ENCODE peak calls at places on chromosomes 1 and 21, in six cellular contexts. E is cardiac muscle cell, V is sigmoid colon, L is dorsolateral prefrontal cortex, K is A549, J is lung. D is an unnamed sample.

GRCh38 chr1:56547977-56548376 is 31.4 kb downstream of the PLPP3 start:
- DNase-seq in E (no peak), V (no peak), L (no peak), K (no peak), J (no peak), D (no peak)

GRCh38 chr1:244815600-244816099 is 19.8 kb upstream of the COX20 start:
- DNase-seq in E (no peak), V (no peak), L (no peak), K (no peak), J (no peak), D (no peak)

GRCh38 chr1:8009043-8010002 is 16.8 kb downstream of the ERRFI1 start:
- DNase-seq in E (no peak), V (no peak), L (no peak), K (no peak), J (no peak), D (no peak)

GRCh38 chr1:115437146-115437639 is 99.1 kb upstream of the NGF start:
- DNase-seq in E (no peak), V (no peak), L (no peak), K (no peak), J (no peak), D (no peak)

GRCh38 chr1:183472488-183473285 is at the start of gene SMG7:
- DNase-seq in E (peak; percentile 12), V (no peak), L (peak; percentile 61), K (no peak), J (peak; percentile 51), D (peak; percentile 64)

GRCh38 chr1:158019177-158019868 is 25.9 kb downstream of the KIRREL1 start:
- DNase-seq in E (peak; percentile 94), V (peak; percentile 86), L (no peak), K (peak; percentile 87), J (peak; percentile 67), D (no peak)

GRCh38 chr1:30058966-30059365 is 664.4 kb downstream of the MATN1 start:
- DNase-seq in E (peak; percentile 50), V (no peak), L (no peak), K (peak; percentile 69), J (no peak), D (no peak)

GRCh38 chr21:21096956-21097355 is 98.7 kb downstream of the NCAM2 start:
- DNase-seq in E (no peak), V (no peak), L (no peak), K (no peak), J (no peak), D (no peak)

GRCh38 chr1:65002508-65003315 is 36.4 kb upstream of the JAK1 start:
- DNase-seq in E (peak; percentile 96), V (peak; percentile 98), L (peak; percentile 89), K (peak; percentile 62), J (peak; percentile 87), D (peak; percentile 57)

GRCh38 chr1:223702735-223703667 is 9.3 kb upstream of the CAPN2 start:
- DNase-seq in E (no peak), V (no peak), L (no peak), K (peak; percentile 77), J (no peak), D (no peak)

GRCh38 chr1:205477759-205478247 is 22.0 kb upstream of the BLACAT1 start:
- DNase-seq in E (peak; percentile 64), V (no peak), L (no peak), K (peak; percentile 84), J (peak; percentile 89), D (no peak)

GRCh38 chr1:238281418-238281817 is 390.7 kb upstream of the ZP4 start:
- DNase-seq in E (no peak), V (no peak), L (no peak), K (no peak), J (no peak), D (no peak)

GRCh38 chr1:39988618-39989343 is 33.8 kb downstream of the MFSD2A start:
- DNase-seq in E (no peak), V (no peak), L (no peak), K (no peak), J (no peak), D (no peak)

GRCh38 chr1:39485046-39485803 is 6.2 kb upstream of the BMP8A start:
- DNase-seq in E (peak; percentile 19), V (no peak), L (no peak), K (no peak), J (no peak), D (no peak)

GRCh38 chr21:44790401-44790800 is 11.2 kb downstream of the UBE2G2 start:
- DNase-seq in E (no peak), V (no peak), L (no peak), K (no peak), J (no peak), D (no peak)

GRCh38 chr1:228045871-228046270 is 36.6 kb upstream of the ARF1 start:
- DNase-seq in E (no peak), V (peak; percentile 48), L (no peak), K (no peak), J (no peak), D (no peak)

GRCh38 chr21:45478115-45478801 is 64.0 kb downstream of the SLC19A1 start:
- DNase-seq in E (peak; percentile 76), V (peak; percentile 87), L (peak; percentile 76), K (peak; percentile 46), J (peak; percentile 54), D (peak; percentile 27)

GRCh38 chr1:203408485-203409229 is 57.7 kb upstream of the FMOD start:
- DNase-seq in E (peak; percentile 88), V (peak; percentile 97), L (peak; percentile 94), K (peak; percentile 7), J (peak; percentile 53), D (peak; percentile 59)

GRCh38 chr1:199124351-199124750 is 485.5 kb downstream of the PTPRC start:
- DNase-seq in E (peak; percentile 47), V (no peak), L (no peak), K (no peak), J (no peak), D (no peak)

GRCh38 chr1:58584082-58584895 is 7.2 kb upstream of the TACSTD2 start:
- DNase-seq in E (peak; percentile 97), V (peak; percentile 90), L (no peak), K (peak; percentile 66), J (peak; percentile 87), D (no peak)

GRCh38 chr1:11873954-11874562 is 15.3 kb upstream of the NPPB start:
- DNase-seq in E (no peak), V (no peak), L (no peak), K (no peak), J (no peak), D (no peak)

GRCh38 chr1:4837201-4837600 is 182.8 kb downstream of the AJAP1 start:
- DNase-seq in E (no peak), V (no peak), L (no peak), K (no peak), J (no peak), D (no peak)

GRCh38 chr21:42799948-42800347 is 79.4 kb downstream of the WDR4 start:
- DNase-seq in E (no peak), V (no peak), L (no peak), K (no peak), J (no peak), D (no peak)

GRCh38 chr1:43280683-43281082 is 4.7 kb downstream of the C1orf210 start:
- DNase-seq in E (no peak), V (no peak), L (no peak), K (no peak), J (no peak), D (no peak)

GRCh38 chr1:8428441-8428840 is 110.5 kb downstream of the SLC45A1 start:
- DNase-seq in E (no peak), V (no peak), L (no peak), K (no peak), J (no peak), D (no peak)

GRCh38 chr1:204426035-204426436 is 14.4 kb upstream of the PPP1R15B start:
- DNase-seq in E (peak; percentile 55), V (no peak), L (no peak), K (peak; percentile 76), J (no peak), D (no peak)

GRCh38 chr1:234583755-234584430 is 26.1 kb downstream of the IRF2BP2 start:
- DNase-seq in E (no peak), V (peak; percentile 84), L (no peak), K (no peak), J (no peak), D (peak; percentile 42)

DNA sequence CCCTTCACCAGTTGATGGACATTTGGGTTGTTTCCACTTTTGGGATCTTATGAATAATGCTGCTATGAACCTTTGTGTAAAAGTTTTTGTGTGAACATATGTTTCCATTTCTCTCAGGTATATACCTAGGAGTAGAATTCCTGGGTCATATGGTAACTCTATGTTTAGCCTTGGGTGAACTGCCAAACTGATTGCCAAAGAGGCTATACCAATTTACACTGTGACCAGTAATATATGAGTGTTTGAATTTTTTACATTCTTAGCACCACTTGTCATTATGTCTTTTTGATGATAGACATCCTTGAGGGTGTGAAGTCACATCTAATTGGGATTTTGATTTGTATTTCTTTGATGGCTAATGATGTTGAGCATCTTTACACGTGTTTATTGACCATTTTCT is 290.1 kb downstream of the DUSP10 start:
- DNase-seq in E (no peak), V (no peak), L (no peak), K (no peak), J (no peak), D (no peak)
- H3K27ac ChIP-seq in E (no peak overlapping the region), V (no peak overlapping the region), L (no peak overlapping the region), K (no peak overlapping the region), J (no peak overlapping the region), D (no peak overlapping the region)

DNA sequence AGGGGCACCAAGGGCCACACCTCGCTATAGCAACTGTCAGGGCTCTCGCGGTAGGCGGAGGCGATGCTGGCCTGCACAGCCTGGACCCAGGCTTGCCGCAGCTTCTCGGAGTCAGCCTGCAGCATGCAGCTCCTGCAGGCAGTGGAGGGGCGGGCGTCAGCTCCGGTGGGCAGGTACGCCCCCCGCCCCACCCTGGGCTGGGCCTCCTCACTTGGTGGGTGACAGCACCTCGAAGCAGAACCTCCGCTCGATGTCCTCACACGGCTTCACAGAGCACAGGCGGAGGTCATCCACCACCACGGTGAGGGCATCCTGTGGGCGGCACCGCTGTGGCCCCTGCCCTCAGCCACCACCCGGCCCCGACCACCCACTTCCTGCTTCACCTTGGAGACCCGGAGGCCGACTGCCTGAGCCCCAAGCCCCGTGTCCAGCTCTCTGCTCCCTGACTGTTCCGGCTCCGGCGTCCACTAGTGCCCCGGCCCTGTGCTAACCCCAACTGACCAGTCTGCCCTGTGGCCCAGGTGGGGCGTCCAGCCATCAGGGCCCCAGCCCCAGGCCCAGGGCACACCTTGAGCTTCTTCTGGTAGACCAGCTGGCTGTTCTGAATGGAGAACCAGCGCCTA is 9.8 kb downstream of the ACAP3 start:
- DNase-seq in E (no peak), V (no peak), L (no peak), K (no peak), J (no peak), D (no peak)
- H3K27ac ChIP-seq in E (no peak overlapping the region), V (no peak overlapping the region), L (peak overlapping the region; percentile 88), K (no peak overlapping the region), J (no peak overlapping the region), D (peak overlapping the region; percentile 52)

DNA sequence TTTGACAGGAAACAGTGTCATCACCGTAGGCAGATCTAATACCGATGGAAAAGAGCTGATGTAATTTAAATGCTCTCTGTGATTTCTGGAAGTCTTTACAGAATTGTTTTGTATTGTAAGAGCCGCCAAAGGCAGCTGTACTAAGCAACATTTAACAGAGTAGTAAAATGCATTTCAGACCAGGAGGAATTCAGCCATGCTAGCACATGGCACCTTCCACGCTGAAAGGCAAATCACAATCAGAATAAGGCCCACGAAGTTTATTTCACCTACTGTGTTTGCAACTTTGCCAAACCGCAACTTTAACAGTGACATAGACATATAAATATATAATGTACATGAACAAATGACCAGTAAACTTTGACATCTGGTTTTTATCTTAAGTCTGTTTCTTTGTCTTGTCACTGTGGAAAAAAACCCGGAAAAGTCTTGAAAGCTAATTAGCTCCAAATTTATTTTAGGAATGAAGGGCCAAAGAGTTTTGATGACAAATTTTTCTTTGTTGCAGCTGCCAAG is 26.1 kb upstream of the DISC1 start:
- DNase-seq in E (peak; percentile 40), V (no peak), L (no peak), K (no peak), J (no peak), D (no peak)
- H3K27ac ChIP-seq in E (no peak overlapping the region), V (peak overlapping the region; percentile 65), L (no peak overlapping the region), K (no peak overlapping the region), J (peak overlapping the region; percentile 41), D (no peak overlapping the region)

GRCh38 chr1:89309828-89310227 is 37.2 kb upstream of the GBP5 start:
- DNase-seq in E (no peak), V (no peak), L (no peak), K (no peak), J (no peak), D (no peak)
- H3K27ac ChIP-seq in E (no peak overlapping the region), V (peak overlapping the region; percentile 54), L (no peak overlapping the region), K (no peak overlapping the region), J (peak overlapping the region; percentile 33), D (no peak overlapping the region)

D was measured in caudate nucleus.